ENCODE peak calls at places on chromosomes 2 and 18, in six cellular contexts. W is T-helper 2 cell; B is RCC 7860; X is NCI-H1930; N is T-cell; E is CD4-positive, CD25-positive, alpha-beta regulatory T cell. K is an unnamed sample.
A peak's percentile ranks its signal among the peaks of the same experiment; 100 is the strongest.

GRCh38 chr2:240926516-240927389 is 20.6 kb downstream of the CROCC2 start:
- DNase-seq in W (no peak), B (no peak), X (no peak), N (no peak), E (no peak), K (no peak)

GRCh38 chr2:43086451-43087221 is 139.8 kb downstream of the ZFP36L2 start:
- DNase-seq in W (no peak), B (peak; percentile 97), X (no peak), N (no peak), E (no peak), K (peak; percentile 92)

GRCh38 chr2:20451761-20452499 is 5.1 kb downstream of the RHOB start:
- DNase-seq in W (no peak), B (no peak), X (no peak), N (no peak), E (no peak), K (no peak)

GRCh38 chr2:38824906-38825305 is 46.9 kb downstream of the GEMIN6 start:
- DNase-seq in W (no peak), B (no peak), X (no peak), N (no peak), E (no peak), K (no peak)

GRCh38 chr2:83055338-83056010 is 1403.6 kb downstream of the SUCLG1 start:
- DNase-seq in W (no peak), B (peak; percentile 81), X (no peak), N (no peak), E (no peak), K (peak; percentile 84)

GRCh38 chr2:28227498-28227897 is 165.2 kb upstream of the FOSL2 start:
- DNase-seq in W (no peak), B (no peak), X (no peak), N (no peak), E (no peak), K (no peak)

GRCh38 chr2:238350150-238350549 is 29.8 kb downstream of the TRAF3IP1 start:
- DNase-seq in W (no peak), B (no peak), X (no peak), N (no peak), E (no peak), K (no peak)

GRCh38 chr2:30109856-30110255 is 37.0 kb upstream of the YPEL5 start:
- DNase-seq in W (no peak), B (peak; percentile 22), X (no peak), N (no peak), E (no peak), K (no peak)

GRCh38 chr2:31319391-31320175 is 85.6 kb downstream of the EHD3 start:
- DNase-seq in W (no peak), B (no peak), X (no peak), N (peak; percentile 6), E (peak; percentile 48), K (peak; percentile 38)

GRCh38 chr2:8306530-8307351 is 375.1 kb upstream of the ID2 start:
- DNase-seq in W (no peak), B (peak; percentile 58), X (no peak), N (no peak), E (no peak), K (no peak)

GRCh38 chr2:211516537-211516936 is 960.1 kb downstream of the CPS1 start:
- DNase-seq in W (no peak), B (no peak), X (no peak), N (no peak), E (no peak), K (no peak)

GRCh38 chr2:169285528-169285927 is 76.8 kb downstream of the LRP2 start:
- DNase-seq in W (no peak), B (no peak), X (no peak), N (no peak), E (no peak), K (no peak)

GRCh38 chr2:15580451-15580850 is 11.2 kb upstream of the DDX1 start:
- DNase-seq in W (no peak), B (no peak), X (no peak), N (no peak), E (no peak), K (no peak)

GRCh38 chr2:7034313-7034712 is 117.1 kb downstream of the RNF144A start:
- DNase-seq in W (no peak), B (no peak), X (no peak), N (no peak), E (no peak), K (no peak)

GRCh38 chr2:47641366-47641765 is 141.6 kb upstream of the MSH6 start:
- DNase-seq in W (no peak), B (no peak), X (no peak), N (no peak), E (no peak), K (no peak)

GRCh38 chr2:144454466-144455287 is 65.2 kb downstream of the ZEB2 start:
- DNase-seq in W (no peak), B (no peak), X (no peak), N (no peak), E (peak; percentile 24), K (no peak)

GRCh38 chr2:230711224-230711623 is 1.4 kb upstream of the CAB39 start:
- DNase-seq in W (no peak), B (no peak), X (no peak), N (no peak), E (no peak), K (no peak)

GRCh38 chr2:15169326-15170038 is 391.7 kb downstream of the NBAS start:
- DNase-seq in W (no peak), B (peak; percentile 92), X (no peak), N (no peak), E (no peak), K (peak; percentile 92)

GRCh38 chr2:218010116-218010837 is 7.5 kb upstream of the TNS1 start:
- DNase-seq in W (peak; percentile 11), B (no peak), X (no peak), N (peak; percentile 31), E (peak; percentile 35), K (peak; percentile 95)

GRCh38 chr18:12048827-12049175 is 44.8 kb upstream of the ANKRD62 start:
- DNase-seq in W (no peak), B (peak; percentile 64), X (no peak), N (no peak), E (no peak), K (peak; percentile 43)

GRCh38 chr2:32291746-32292145 is 14.0 kb downstream of the YIPF4 start:
- DNase-seq in W (no peak), B (no peak), X (no peak), N (no peak), E (no peak), K (no peak)

GRCh38 chr2:234502919-234503285 is 6.0 kb upstream of the ARL4C start:
- DNase-seq in W (no peak), B (no peak), X (no peak), N (no peak), E (no peak), K (no peak)

GRCh38 chr2:146523218-146523617 is 1321.6 kb upstream of the ACVR2A start:
- DNase-seq in W (no peak), B (peak; percentile 14), X (no peak), N (no peak), E (no peak), K (peak; percentile 19)

GRCh38 chr2:3200420-3200939 is 177.1 kb downstream of the EIPR1 start:
- DNase-seq in W (no peak), B (no peak), X (no peak), N (no peak), E (no peak), K (no peak)

GRCh38 chr2:75614062-75614710 is 32.4 kb upstream of the MRPL19 start:
- DNase-seq in W (no peak), B (peak; percentile 30), X (no peak), N (no peak), E (no peak), K (no peak)

GRCh38 chr18:9740076-9740475 is 32.0 kb downstream of the RAB31 start:
- DNase-seq in W (no peak), B (no peak), X (no peak), N (no peak), E (no peak), K (no peak)

GRCh38 chr2:139033300-139033699 is 253.1 kb upstream of the NXPH2 start:
- DNase-seq in W (no peak), B (peak; percentile 47), X (no peak), N (no peak), E (no peak), K (no peak)

GRCh38 chr2:145811467-145812162 is 1291.7 kb upstream of the ZEB2 start:
- DNase-seq in W (no peak), B (no peak), X (no peak), N (no peak), E (no peak), K (no peak)

GRCh38 chr2:172178035-172178434 is 75.3 kb upstream of the DLX2 start:
- DNase-seq in W (no peak), B (peak; percentile 82), X (no peak), N (no peak), E (no peak), K (peak; percentile 21)

GRCh38 chr2:173181982-173182381 is 106.3 kb downstream of the MAP3K20 start:
- DNase-seq in W (no peak), B (no peak), X (no peak), N (no peak), E (no peak), K (no peak)

GRCh38 chr18:6881034-6881800 is 151.7 kb downstream of the ARHGAP28 start:
- DNase-seq in W (no peak), B (no peak), X (no peak), N (no peak), E (no peak), K (peak; percentile 24)

GRCh38 chr2:227503433-227504406 is 31.8 kb downstream of the AGFG1 start:
- DNase-seq in W (no peak), B (peak; percentile 78), X (no peak), N (no peak), E (no peak), K (peak; percentile 64)